ENCODE peak calls at places on chromosomes 12 and 14, in four cellular contexts. P is central memory CD4-positive, alpha-beta T cell; Y is ureter; M is mucosa of descending colon. J is an unnamed sample.

GRCh38 chr12:85951823-85952222 is 77.7 kb downstream of the NTS start:
- DNase-seq in P (no peak), Y (no peak), M (no peak), J (no peak)

GRCh38 chr14:77151245-77151644 is 9.7 kb upstream of the ZDHHC22 start:
- DNase-seq in P (no peak), Y (no peak), M (no peak), J (no peak)

GRCh38 chr12:102462386-102462785 is 18.0 kb downstream of the IGF1 start:
- DNase-seq in P (no peak), Y (no peak), M (no peak), J (no peak)

GRCh38 chr14:51211149-51211548 is 28.9 kb upstream of the TMX1 start:
- DNase-seq in P (no peak), Y (no peak), M (no peak), J (no peak)

GRCh38 chr14:24368562-24369252 is 723 bp downstream of the NFATC4 start:
- DNase-seq in P (peak; percentile 21), Y (peak; percentile 74), M (peak; percentile 53), J (no peak)

GRCh38 chr12:29510591-29511174 is 13.2 kb upstream of the OVCH1 start:
- DNase-seq in P (no peak), Y (no peak), M (no peak), J (no peak)

GRCh38 chr14:54502602-54503001 is 7.1 kb upstream of the CGRRF1 start:
- DNase-seq in P (no peak), Y (no peak), M (no peak), J (no peak)

GRCh38 chr12:57887631-57888406 is 41.3 kb upstream of the CTDSP2 start:
- DNase-seq in P (no peak), Y (peak; percentile 79), M (no peak), J (no peak)

GRCh38 chr12:19484738-19485137 is 45.4 kb downstream of the AEBP2 start:
- DNase-seq in P (no peak), Y (no peak), M (no peak), J (no peak)

GRCh38 chr14:65866906-65867305 is 454.4 kb downstream of the FUT8 start:
- DNase-seq in P (no peak), Y (no peak), M (peak; percentile 10), J (no peak)

GRCh38 chr14:95311752-95312151 is 8.0 kb downstream of the CLMN start:
- DNase-seq in P (no peak), Y (no peak), M (no peak), J (no peak)

GRCh38 chr14:100640481-100641273 is 53.5 kb upstream of the BEGAIN start:
- DNase-seq in P (peak; percentile 76), Y (no peak), M (peak; percentile 37), J (peak; percentile 61)

GRCh38 chr14:53180272-53181221 is 27.4 kb upstream of the DDHD1 start:
- DNase-seq in P (peak; percentile 50), Y (no peak), M (peak; percentile 13), J (peak; percentile 50)

GRCh38 chr12:78331764-78332163 is 501.1 kb downstream of the NAV3 start:
- DNase-seq in P (no peak), Y (no peak), M (no peak), J (no peak)

GRCh38 chr12:131009595-131010270 is 56.0 kb downstream of the ADGRD1 start:
- DNase-seq in P (no peak), Y (no peak), M (no peak), J (no peak)

GRCh38 chr12:124607681-124608425 is 40.4 kb upstream of the NCOR2 start:
- DNase-seq in P (no peak), Y (no peak), M (no peak), J (no peak)

GRCh38 chr14:63478024-63478423 is 65.2 kb downstream of the PPP2R5E start:
- DNase-seq in P (peak; percentile 4), Y (no peak), M (no peak), J (no peak)

GRCh38 chr14:99736600-99737371 is 52.7 kb downstream of the CYP46A1 start:
- DNase-seq in P (no peak), Y (no peak), M (no peak), J (no peak)

GRCh38 chr12:6073426-6073825 is 51.0 kb downstream of the VWF start:
- DNase-seq in P (no peak), Y (no peak), M (no peak), J (no peak)

GRCh38 chr12:124921200-124922008 is 7.0 kb upstream of the UBC start:
- DNase-seq in P (peak; percentile 68), Y (peak; percentile 62), M (peak; percentile 77), J (peak; percentile 58)

GRCh38 chr14:104994988-104995387 is 9.4 kb downstream of the CLBA1 start:
- DNase-seq in P (no peak), Y (no peak), M (no peak), J (no peak)

GRCh38 chr12:54040148-54040494 is 7.3 kb downstream of the HOXC5 start:
- DNase-seq in P (no peak), Y (no peak), M (no peak), J (no peak)

GRCh38 chr12:62816624-62817023 is 118.3 kb downstream of the PPM1H start:
- DNase-seq in P (no peak), Y (no peak), M (no peak), J (no peak)

GRCh38 chr14:95402184-95402583 is 82.5 kb upstream of the CLMN start:
- DNase-seq in P (no peak), Y (no peak), M (no peak), J (no peak)

GRCh38 chr12:114425031-114425626 is 19.2 kb upstream of the TBX5 start:
- DNase-seq in P (no peak), Y (no peak), M (no peak), J (no peak)

GRCh38 chr12:57089259-57090245 is 638 bp downstream of the NAB2 start:
- DNase-seq in P (peak; percentile 27), Y (peak; percentile 85), M (peak; percentile 73), J (peak; percentile 23)

GRCh38 chr12:14961466-14962155 is at the start of gene ARHGDIB:
- DNase-seq in P (peak; percentile 95), Y (peak; percentile 70), M (peak; percentile 60), J (peak; percentile 78)

GRCh38 chr14:30558362-30558674 is 640 bp upstream of the G2E3 start:
- DNase-seq in P (no peak), Y (no peak), M (no peak), J (no peak)

GRCh38 chr12:49094966-49095365 is 365 bp upstream of the DHH start:
- DNase-seq in P (no peak), Y (no peak), M (no peak), J (no peak)

GRCh38 chr14:45252356-45253069 is 489 bp downstream of the MIS18BP1 start:
- DNase-seq in P (peak; percentile 7), Y (no peak), M (peak; percentile 32), J (no peak)

GRCh38 chr14:34465069-34465859 is 3.2 kb upstream of the SPTSSA start:
- DNase-seq in P (no peak), Y (no peak), M (peak; percentile 32), J (no peak)

GRCh38 chr14:24688030-24688658 is 54.2 kb upstream of the GZMB start:
- DNase-seq in P (no peak), Y (no peak), M (no peak), J (no peak)

GRCh38 chr12:46443594-46444263 is 71.2 kb upstream of the SLC38A2 start:
- DNase-seq in P (no peak), Y (no peak), M (no peak), J (no peak)